ENCODE peak calls at places on chromosomes 3 and 15, in five cellular contexts. W is heart left ventricle, P is BE2C, D is neural crest cell, J is dorsolateral prefrontal cortex. N is an unnamed sample.

GRCh38 chr15:66103293-66103590 is 150.3 kb downstream of the MEGF11 start:
- DNase-seq in P (no peak), D (no peak), J (no peak), W (no peak), N (no peak)

GRCh38 chr3:118818386-118818785 is 216.3 kb downstream of the IGSF11 start:
- DNase-seq in D (no peak), W (no peak), J (no peak), P (no peak), N (no peak)

GRCh38 chr15:41150279-41150678 is 34.2 kb upstream of the INO80 start:
- DNase-seq in D (no peak), J (no peak), W (no peak), P (no peak), N (no peak)

GRCh38 chr3:46318207-46318606 is 35.7 kb upstream of the CCR2 start:
- DNase-seq in W (no peak), P (no peak), D (no peak), J (no peak), N (no peak)

GRCh38 chr3:168034152-168034928 is 61.4 kb downstream of the GOLIM4 start:
- DNase-seq in D (no peak), W (no peak), J (no peak), P (no peak), N (no peak)

GRCh38 chr3:146817705-146818104 is 212.6 kb upstream of the PLSCR5 start:
- DNase-seq in P (no peak), W (no peak), J (no peak), D (no peak), N (no peak)

GRCh38 chr15:66646308-66646707 is 55.7 kb upstream of the SMAD6 start:
- DNase-seq in D (no peak), W (no peak), P (peak; percentile 79), J (no peak), N (no peak)

GRCh38 chr15:74179983-74180688 is 6.6 kb downstream of the ISLR start:
- DNase-seq in P (peak; percentile 34), D (no peak), J (peak; percentile 33), W (peak; percentile 67), N (no peak)

GRCh38 chr3:150005243-150006102 is 34.8 kb upstream of the PFN2 start:
- DNase-seq in J (no peak), D (no peak), P (no peak), W (no peak), N (no peak)

GRCh38 chr3:150006774-150007173 is 36.1 kb upstream of the PFN2 start:
- DNase-seq in P (no peak), J (no peak), D (no peak), W (no peak), N (no peak)
- TF ChIP-seq CTCF in P (no peak), J (no peak), D (no peak), W (no peak), N (no peak)

GRCh38 chr3:150238043-150238802 is 169.9 kb upstream of the TSC22D2 start:
- DNase-seq in W (no peak), J (no peak), D (no peak), P (no peak), N (no peak)

GRCh38 chr3:150240891-150241290 is 167.2 kb upstream of the TSC22D2 start:
- DNase-seq in P (no peak), W (no peak), D (no peak), J (no peak), N (no peak)

GRCh38 chr3:150239764-150240163 is 168.3 kb upstream of the TSC22D2 start:
- DNase-seq in D (no peak), P (no peak), J (no peak), W (no peak), N (no peak)

GRCh38 chr3:150237490-150237889 is 170.6 kb upstream of the TSC22D2 start:
- DNase-seq in J (no peak), W (no peak), D (no peak), P (no peak), N (no peak)

GRCh38 chr3:150238995-150239612 is 169.0 kb upstream of the TSC22D2 start:
- DNase-seq in P (no peak), W (no peak), D (no peak), J (no peak), N (no peak)
- TF ChIP-seq CTCF in P (peak; percentile 77), W (peak; percentile 47), D (peak; percentile 58), J (no peak), N (no peak)

GRCh38 chr15:85890620-85890980 is 95.9 kb upstream of the KLHL25 start:
- DNase-seq in D (no peak), W (no peak), P (no peak), J (no peak), N (no peak)
- TF ChIP-seq CTCF in D (no peak), W (no peak), P (no peak), J (no peak), N (no peak)

GRCh38 chr15:31444844-31445243 is 118.2 kb downstream of the KLF13 start:
- DNase-seq in J (no peak), D (no peak), P (no peak), W (no peak), N (no peak)

GRCh38 chr15:31438601-31439265 is 112.1 kb downstream of the KLF13 start:
- DNase-seq in J (no peak), P (no peak), D (no peak), W (no peak), N (no peak)

GRCh38 chr15:31439328-31439727 is 112.7 kb downstream of the KLF13 start:
- DNase-seq in W (no peak), P (peak; percentile 40), D (no peak), J (no peak), N (no peak)

GRCh38 chr15:31440754-31441298 is 114.2 kb downstream of the KLF13 start:
- DNase-seq in D (no peak), J (peak; percentile 61), P (peak; percentile 48), W (peak; percentile 83), N (no peak)

DNA sequence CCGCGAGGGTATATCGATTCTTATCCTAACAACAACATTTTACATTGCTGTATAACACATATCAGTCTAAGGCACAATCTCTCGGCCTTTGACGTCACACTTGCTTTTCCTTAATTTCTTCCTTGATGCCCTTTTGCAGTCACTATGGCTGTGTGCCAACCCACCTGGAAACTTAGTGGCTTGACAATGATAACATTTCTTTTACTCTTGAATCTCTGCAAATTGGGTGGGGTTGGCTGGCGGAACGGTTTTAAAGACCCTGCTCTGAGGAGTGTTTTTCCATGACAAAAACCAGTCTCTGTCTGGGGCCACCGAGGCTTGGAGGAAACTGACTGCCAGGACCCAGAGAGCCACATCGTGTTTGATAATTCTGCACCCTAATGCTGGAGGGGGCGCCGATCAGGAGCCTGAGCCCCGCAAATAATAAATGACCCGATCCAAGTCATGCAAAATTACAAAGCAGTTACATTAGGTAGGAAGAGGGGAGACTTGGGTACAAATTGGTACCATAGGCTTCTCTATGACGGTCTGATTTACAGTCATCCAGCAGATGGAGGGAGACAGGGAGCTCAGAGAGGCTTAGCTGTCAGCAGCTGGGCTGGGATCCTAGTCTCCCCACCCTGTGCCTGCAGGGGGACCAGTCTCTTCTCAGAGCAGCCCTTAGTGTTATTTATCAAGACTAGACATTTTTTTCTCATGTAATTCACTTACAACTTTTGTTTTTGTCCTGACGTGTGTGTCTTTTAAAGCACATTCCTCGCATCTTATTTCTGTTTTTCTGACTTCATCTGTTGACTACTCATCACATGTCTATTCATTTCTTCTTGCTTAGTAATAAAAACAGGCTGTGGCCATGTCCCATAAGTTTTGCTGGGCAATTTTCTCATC is 115.8 kb downstream of the KLF13 start:
- DNase-seq in P (peak; percentile 52), W (no peak), J (no peak), D (no peak), N (no peak)
- TF ChIP-seq CTCF in P (peak; percentile 47), W (peak; percentile 17), J (no peak), D (peak; percentile 42), N (no peak)

N was measured in mesothelial cell of epicardium.